ENCODE peak calls at places on chromosomes 11 and 22, in six cellular contexts. One of them, this sample, is unnamed.

GRCh38 chr11:111735262-111736116 is 30.7 kb downstream of the PPP2R1B start:
- DNase-seq in mesenchymal stem cell: peak; percentile 99
- DNase-seq in neuronal stem cell: no peak
- DNase-seq in K562: no peak
- DNase-seq in PC-3: peak; percentile 99
- DNase-seq in SK-N-SH: peak; percentile 88
- DNase-seq in this sample: no peak

GRCh38 chr22:19880786-19881569 is 26.3 kb upstream of the GNB1L start:
- DNase-seq in mesenchymal stem cell: peak; percentile 91
- DNase-seq in neuronal stem cell: peak; percentile 92
- DNase-seq in K562: no peak
- DNase-seq in PC-3: peak; percentile 96
- DNase-seq in SK-N-SH: peak; percentile 51
- DNase-seq in this sample: no peak

GRCh38 chr11:94153320-94153719 is 24.7 kb downstream of the PANX1 start:
- DNase-seq in mesenchymal stem cell: no peak
- DNase-seq in neuronal stem cell: no peak
- DNase-seq in K562: no peak
- DNase-seq in PC-3: no peak
- DNase-seq in SK-N-SH: no peak
- DNase-seq in this sample: no peak

GRCh38 chr11:114228401-114229061 is 67.7 kb upstream of the NNMT start:
- DNase-seq in mesenchymal stem cell: no peak
- DNase-seq in neuronal stem cell: no peak
- DNase-seq in K562: no peak
- DNase-seq in PC-3: no peak
- DNase-seq in SK-N-SH: peak; percentile 73
- DNase-seq in this sample: no peak

GRCh38 chr22:42752230-42752746 is 31.6 kb upstream of the A4GALT start:
- DNase-seq in mesenchymal stem cell: no peak
- DNase-seq in neuronal stem cell: no peak
- DNase-seq in K562: no peak
- DNase-seq in PC-3: no peak
- DNase-seq in SK-N-SH: peak; percentile 32
- DNase-seq in this sample: no peak

GRCh38 chr11:102330226-102330625 is 12.9 kb downstream of the BIRC3 start:
- DNase-seq in mesenchymal stem cell: no peak
- DNase-seq in neuronal stem cell: no peak
- DNase-seq in K562: no peak
- DNase-seq in PC-3: no peak
- DNase-seq in SK-N-SH: no peak
- DNase-seq in this sample: no peak

GRCh38 chr22:17161991-17162390 is 2.9 kb upstream of the HDHD5 start:
- DNase-seq in mesenchymal stem cell: no peak
- DNase-seq in neuronal stem cell: no peak
- DNase-seq in K562: no peak
- DNase-seq in PC-3: no peak
- DNase-seq in SK-N-SH: no peak
- DNase-seq in this sample: no peak

GRCh38 chr11:74319139-74319538 is 7.7 kb upstream of the P4HA3 start:
- DNase-seq in mesenchymal stem cell: peak; percentile 77
- DNase-seq in neuronal stem cell: no peak
- DNase-seq in K562: no peak
- DNase-seq in PC-3: peak; percentile 98
- DNase-seq in SK-N-SH: no peak
- DNase-seq in this sample: no peak

GRCh38 chr11:79466411-79466810 is 25.6 kb upstream of the TENM4 start:
- DNase-seq in mesenchymal stem cell: peak; percentile 41
- DNase-seq in neuronal stem cell: no peak
- DNase-seq in K562: no peak
- DNase-seq in PC-3: peak; percentile 30
- DNase-seq in SK-N-SH: no peak
- DNase-seq in this sample: no peak

GRCh38 chr22:20656902-20657836 is 116.7 kb upstream of the SERPIND1 start:
- DNase-seq in mesenchymal stem cell: no peak
- DNase-seq in neuronal stem cell: no peak
- DNase-seq in K562: peak; percentile 94
- DNase-seq in PC-3: no peak
- DNase-seq in SK-N-SH: no peak
- DNase-seq in this sample: no peak

GRCh38 chr22:17791196-17791595 is 16.9 kb upstream of the BID start:
- DNase-seq in mesenchymal stem cell: no peak
- DNase-seq in neuronal stem cell: no peak
- DNase-seq in K562: no peak
- DNase-seq in PC-3: no peak
- DNase-seq in SK-N-SH: no peak
- DNase-seq in this sample: no peak

GRCh38 chr22:46251266-46251665 is 1.2 kb upstream of the CDPF1 start:
- DNase-seq in mesenchymal stem cell: no peak
- DNase-seq in neuronal stem cell: no peak
- DNase-seq in K562: no peak
- DNase-seq in PC-3: no peak
- DNase-seq in SK-N-SH: no peak
- DNase-seq in this sample: no peak

GRCh38 chr11:57787920-57788716 is 26.5 kb downstream of the CTNND1 start:
- DNase-seq in mesenchymal stem cell: peak; percentile 54
- DNase-seq in neuronal stem cell: no peak
- DNase-seq in K562: no peak
- DNase-seq in PC-3: no peak
- DNase-seq in SK-N-SH: no peak
- DNase-seq in this sample: peak; percentile 80

GRCh38 chr22:20173246-20173645 is 22.4 kb upstream of the CCDC188 start:
- DNase-seq in mesenchymal stem cell: no peak
- DNase-seq in neuronal stem cell: no peak
- DNase-seq in K562: no peak
- DNase-seq in PC-3: no peak
- DNase-seq in SK-N-SH: no peak
- DNase-seq in this sample: no peak

GRCh38 chr22:50162391-50162956 is 8.1 kb upstream of the PANX2 start:
- DNase-seq in mesenchymal stem cell: peak; percentile 71
- DNase-seq in neuronal stem cell: no peak
- DNase-seq in K562: no peak
- DNase-seq in PC-3: no peak
- DNase-seq in SK-N-SH: no peak
- DNase-seq in this sample: no peak

GRCh38 chr11:112017538-112017937 is 7.7 kb upstream of the DLAT start:
- DNase-seq in mesenchymal stem cell: no peak
- DNase-seq in neuronal stem cell: no peak
- DNase-seq in K562: no peak
- DNase-seq in PC-3: no peak
- DNase-seq in SK-N-SH: no peak
- DNase-seq in this sample: no peak

GRCh38 chr11:125941606-125942275 is 4.1 kb upstream of the VSIG10L2 start:
- DNase-seq in mesenchymal stem cell: peak; percentile 10
- DNase-seq in neuronal stem cell: peak; percentile 32
- DNase-seq in K562: peak; percentile 62
- DNase-seq in PC-3: peak; percentile 72
- DNase-seq in SK-N-SH: peak; percentile 72
- DNase-seq in this sample: peak; percentile 63

GRCh38 chr11:122646549-122647340 is 8.8 kb upstream of the UBASH3B start:
- DNase-seq in mesenchymal stem cell: peak; percentile 16
- DNase-seq in neuronal stem cell: no peak
- DNase-seq in K562: no peak
- DNase-seq in PC-3: peak; percentile 63
- DNase-seq in SK-N-SH: no peak
- DNase-seq in this sample: no peak

GRCh38 chr11:122923302-122923701 is 40.7 kb downstream of the JHY start:
- DNase-seq in mesenchymal stem cell: no peak
- DNase-seq in neuronal stem cell: no peak
- DNase-seq in K562: no peak
- DNase-seq in PC-3: peak; percentile 20
- DNase-seq in SK-N-SH: peak; percentile 5
- DNase-seq in this sample: no peak

GRCh38 chr22:22754268-22754657 is 109.8 kb downstream of the GGTLC2 start:
- DNase-seq in mesenchymal stem cell: no peak
- DNase-seq in neuronal stem cell: no peak
- DNase-seq in K562: no peak
- DNase-seq in PC-3: no peak
- DNase-seq in SK-N-SH: no peak
- DNase-seq in this sample: no peak

GRCh38 chr11:58573451-58574104 is 2.1 kb downstream of the LPXN start:
- DNase-seq in mesenchymal stem cell: peak; percentile 76
- DNase-seq in neuronal stem cell: no peak
- DNase-seq in K562: no peak
- DNase-seq in PC-3: peak; percentile 96
- DNase-seq in SK-N-SH: no peak
- DNase-seq in this sample: peak; percentile 47

GRCh38 chr22:37498289-37498909 is 12.2 kb upstream of the MFNG start:
- DNase-seq in mesenchymal stem cell: no peak
- DNase-seq in neuronal stem cell: peak; percentile 48
- DNase-seq in K562: peak; percentile 79
- DNase-seq in PC-3: no peak
- DNase-seq in SK-N-SH: peak; percentile 90
- DNase-seq in this sample: peak; percentile 55

GRCh38 chr11:70026726-70027125 is 51.4 kb upstream of the ANO1 start:
- DNase-seq in mesenchymal stem cell: no peak
- DNase-seq in neuronal stem cell: no peak
- DNase-seq in K562: no peak
- DNase-seq in PC-3: no peak
- DNase-seq in SK-N-SH: no peak
- DNase-seq in this sample: no peak

GRCh38 chr11:118917488-118918127 is 8.1 kb downstream of the BCL9L start:
- DNase-seq in mesenchymal stem cell: peak; percentile 96
- DNase-seq in neuronal stem cell: no peak
- DNase-seq in K562: no peak
- DNase-seq in PC-3: peak; percentile 52
- DNase-seq in SK-N-SH: no peak
- DNase-seq in this sample: no peak

GRCh38 chr22:32204856-32205722 is at the start of gene RFPL2:
- DNase-seq in mesenchymal stem cell: peak; percentile 67
- DNase-seq in neuronal stem cell: peak; percentile 69
- DNase-seq in K562: no peak
- DNase-seq in PC-3: no peak
- DNase-seq in SK-N-SH: peak; percentile 85
- DNase-seq in this sample: no peak

DNA sequence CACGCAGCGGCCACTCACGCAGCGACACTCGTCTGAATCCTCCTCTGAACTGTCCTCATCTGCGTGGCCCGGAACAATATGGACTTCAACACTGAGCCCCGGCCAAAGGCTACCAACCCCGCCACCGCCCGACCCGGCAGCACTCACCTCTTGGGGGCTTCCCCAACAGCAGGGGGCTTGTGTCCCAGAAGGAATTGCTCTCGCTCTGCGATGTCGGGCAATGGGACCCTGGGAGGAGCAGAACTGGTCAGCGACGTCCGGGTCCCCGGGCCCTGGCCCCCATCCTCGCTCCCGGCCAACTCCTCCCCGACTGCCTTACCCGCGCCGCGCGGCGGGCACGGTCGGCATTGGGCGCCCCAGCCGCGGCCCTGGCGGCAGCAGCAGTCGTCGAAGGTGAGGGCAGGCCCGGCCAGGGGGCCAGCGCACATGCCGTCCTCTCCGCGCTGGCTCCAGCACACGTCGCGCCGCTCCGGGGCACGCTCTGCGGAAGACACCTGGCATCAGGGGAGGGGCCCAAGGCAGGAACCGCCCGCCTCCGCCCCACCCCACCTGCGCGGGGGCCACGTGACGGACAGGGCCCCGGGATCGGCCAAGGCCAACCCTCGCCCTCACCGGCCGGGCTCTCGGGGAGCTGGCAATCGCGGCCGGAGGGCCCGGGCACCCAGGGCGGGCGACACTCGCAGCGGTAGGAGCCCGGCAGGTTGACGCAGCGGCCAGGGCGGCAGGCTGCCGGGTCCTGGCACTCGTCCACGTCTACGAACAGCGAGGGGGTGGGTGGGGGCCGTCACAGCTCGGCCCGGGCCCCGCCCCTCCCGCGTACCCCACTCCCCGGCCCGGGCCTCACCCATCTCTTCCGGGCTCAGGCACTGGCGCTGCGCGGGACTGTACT is 14.8 kb downstream of the SCYL1 start:
- DNase-seq in mesenchymal stem cell: no peak
- DNase-seq in neuronal stem cell: no peak
- DNase-seq in K562: no peak
- DNase-seq in PC-3: peak; percentile 81
- DNase-seq in SK-N-SH: peak; percentile 88
- DNase-seq in this sample: no peak
- H3K9ac ChIP-seq in mesenchymal stem cell: peak overlapping the region; percentile 86
- H3K9ac ChIP-seq in neuronal stem cell: peak overlapping the region; percentile 83
- H3K9ac ChIP-seq in K562: no peak overlapping the region
- H3K9ac ChIP-seq in PC-3: peak overlapping the region; percentile 75
- H3K9ac ChIP-seq in SK-N-SH: no peak overlapping the region
- H3K9ac ChIP-seq in this sample: no peak overlapping the region

DNA sequence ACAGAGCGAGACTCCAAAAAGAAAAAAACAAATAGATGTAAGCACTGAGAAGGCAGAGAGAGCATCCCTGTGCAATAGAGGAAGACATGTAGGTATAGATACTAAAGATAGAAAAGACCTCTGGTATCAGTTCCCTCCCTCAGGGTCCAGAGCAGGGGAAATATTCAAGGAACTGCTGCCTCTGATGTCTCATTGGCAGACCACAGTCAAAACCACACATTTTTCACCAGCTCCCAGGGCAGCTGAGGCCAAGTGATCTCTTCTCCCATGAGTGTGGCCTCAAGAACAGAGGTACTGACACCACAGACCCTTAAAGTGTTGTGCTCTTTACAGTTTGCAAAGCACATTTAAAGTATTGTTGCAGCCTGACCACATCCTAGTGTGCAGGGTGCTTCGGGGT is 288.5 kb downstream of the NTM start:
- DNase-seq in mesenchymal stem cell: no peak
- DNase-seq in neuronal stem cell: no peak
- DNase-seq in K562: no peak
- DNase-seq in PC-3: no peak
- DNase-seq in SK-N-SH: no peak
- DNase-seq in this sample: peak; percentile 39
- H3K9ac ChIP-seq in mesenchymal stem cell: no peak overlapping the region
- H3K9ac ChIP-seq in neuronal stem cell: no peak overlapping the region
- H3K9ac ChIP-seq in K562: no peak overlapping the region
- H3K9ac ChIP-seq in PC-3: no peak overlapping the region
- H3K9ac ChIP-seq in SK-N-SH: no peak overlapping the region
- H3K9ac ChIP-seq in this sample: no peak overlapping the region

GRCh38 chr11:86246293-86246675 is 1.7 kb downstream of the EED start:
- DNase-seq in mesenchymal stem cell: no peak
- DNase-seq in neuronal stem cell: no peak
- DNase-seq in K562: no peak
- DNase-seq in PC-3: no peak
- DNase-seq in SK-N-SH: no peak
- DNase-seq in this sample: no peak
- H3K9ac ChIP-seq in mesenchymal stem cell: peak overlapping the region; percentile 94
- H3K9ac ChIP-seq in neuronal stem cell: no peak overlapping the region
- H3K9ac ChIP-seq in K562: peak overlapping the region; percentile 99
- H3K9ac ChIP-seq in PC-3: peak overlapping the region; percentile 98
- H3K9ac ChIP-seq in SK-N-SH: peak overlapping the region; percentile 96
- H3K9ac ChIP-seq in this sample: peak overlapping the region; percentile 87

DNA sequence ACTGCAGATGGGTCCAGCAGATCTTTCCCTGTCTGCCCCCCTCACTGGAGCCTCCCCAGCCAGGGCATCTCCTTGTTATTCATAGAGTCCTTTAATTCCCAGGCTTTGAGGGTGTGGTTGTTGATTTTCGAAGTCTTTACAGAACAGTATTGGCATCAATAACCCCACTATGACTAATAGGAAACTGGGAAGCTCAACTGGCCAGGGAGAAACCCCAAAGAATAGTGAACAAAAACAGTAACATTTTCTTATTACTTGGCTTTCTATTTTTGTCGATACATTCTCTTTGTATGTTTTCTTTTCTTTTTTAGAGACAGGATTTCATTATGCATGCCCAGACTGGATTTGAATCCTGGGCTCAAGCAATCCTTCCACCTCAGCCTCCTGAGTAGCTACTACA is 57.9 kb downstream of the NF2 start:
- DNase-seq in mesenchymal stem cell: no peak
- DNase-seq in neuronal stem cell: no peak
- DNase-seq in K562: no peak
- DNase-seq in PC-3: no peak
- DNase-seq in SK-N-SH: no peak
- DNase-seq in this sample: no peak
- H3K9ac ChIP-seq in mesenchymal stem cell: peak overlapping the region; percentile 61
- H3K9ac ChIP-seq in neuronal stem cell: no peak overlapping the region
- H3K9ac ChIP-seq in K562: no peak overlapping the region
- H3K9ac ChIP-seq in PC-3: no peak overlapping the region
- H3K9ac ChIP-seq in SK-N-SH: no peak overlapping the region
- H3K9ac ChIP-seq in this sample: no peak overlapping the region